ENCODE peak calls at places on chromosomes 11 and 22, in ten cellular contexts. H is stimulated activated CD8-positive, alpha-beta memory T cell treated with anti-CD3 and anti-CD28 coated beads, Interleukin-4, amount 100 ng/mL, for 4 hours; C is G401; W is fibroblast of pulmonary artery; G is activated CD4-positive, CD25-positive, alpha-beta regulatory T cell; D is activated CD4-positive, alpha-beta T cell treated with anti-CD3 and anti-CD28 coated beads for 36 hours; S is HEK293T; R is mucosa of descending colon; L is upper lobe of right lung; M is GM04504. U is an unnamed sample.
A peak's percentile ranks its signal among the peaks of the same experiment; 100 is the strongest.

GRCh38 chr11:36345535-36346141 is 49.5 kb downstream of the PRR5L start:
- DNase-seq in M (no peak), W (no peak), D (no peak), H (no peak), L (no peak), C (no peak), G (no peak), R (peak; percentile 58), S (no peak), U (no peak)

GRCh38 chr11:62708423-62709261 is 1.2 kb downstream of the GNG3 start:
- DNase-seq in D (peak; percentile 65), R (peak; percentile 57), C (peak; percentile 38), H (peak; percentile 19), M (no peak), W (no peak), L (peak; percentile 74), G (peak; percentile 21), S (no peak), U (peak; percentile 55)

GRCh38 chr11:20055312-20055711 is 105.0 kb downstream of the DBX1 start:
- DNase-seq in S (no peak), W (no peak), D (no peak), R (no peak), H (no peak), M (peak; percentile 42), G (no peak), L (no peak), C (peak; percentile 94), U (no peak)

GRCh38 chr22:50134481-50134880 is 36.0 kb upstream of the PANX2 start:
- DNase-seq in C (no peak), L (no peak), S (no peak), D (no peak), W (no peak), R (no peak), H (no peak), M (no peak), G (no peak), U (no peak)

GRCh38 chr11:2539761-2540520 is 95.1 kb downstream of the KCNQ1 start:
- DNase-seq in D (no peak), G (no peak), W (no peak), C (no peak), S (no peak), M (no peak), R (no peak), H (no peak), L (peak; percentile 57), U (no peak)

GRCh38 chr11:90251599-90251998 is 28.8 kb upstream of the CHORDC1 start:
- DNase-seq in G (no peak), S (no peak), H (no peak), R (no peak), M (no peak), C (no peak), D (no peak), W (no peak), L (no peak), U (no peak)

GRCh38 chr11:74949748-74950127 is 672 bp downstream of the SPCS2 start:
- DNase-seq in M (no peak), C (no peak), L (no peak), D (no peak), H (no peak), S (peak; percentile 25), W (no peak), R (no peak), G (no peak), U (no peak)

GRCh38 chr11:876550-876949 is 33.9 kb downstream of the TSPAN4 start:
- DNase-seq in H (no peak), S (no peak), M (peak; percentile 25), D (no peak), C (peak; percentile 91), L (no peak), R (no peak), W (no peak), G (no peak), U (no peak)

GRCh38 chr11:57762235-57762866 is 749 bp downstream of the CTNND1 start:
- DNase-seq in C (peak; percentile 48), M (no peak), G (no peak), W (no peak), H (no peak), R (peak; percentile 69), L (no peak), S (peak; percentile 22), D (no peak), U (no peak)

GRCh38 chr11:62732830-62733229 is 4.5 kb downstream of the TTC9C start:
- DNase-seq in S (no peak), M (no peak), W (peak; percentile 53), C (peak; percentile 58), H (no peak), R (no peak), D (no peak), G (no peak), L (no peak), U (no peak)

GRCh38 chr11:14638561-14638960 is 5.0 kb upstream of the PDE3B start:
- DNase-seq in G (no peak), W (no peak), S (no peak), H (no peak), D (peak; percentile 17), L (no peak), C (peak; percentile 79), M (no peak), R (no peak), U (peak; percentile 23)

GRCh38 chr11:8045839-8046238 is 35.2 kb upstream of the TUB start:
- DNase-seq in L (no peak), H (no peak), R (no peak), S (no peak), G (no peak), D (no peak), C (no peak), W (no peak), M (no peak), U (no peak)

GRCh38 chr11:65207918-65208784 is 26.4 kb downstream of the CAPN1 start:
- DNase-seq in R (no peak), G (no peak), D (no peak), C (no peak), W (no peak), M (no peak), H (no peak), L (no peak), S (no peak), U (no peak)

GRCh38 chr11:122756417-122756816 is 81.9 kb upstream of the CRTAM start:
- DNase-seq in L (peak; percentile 75), W (no peak), G (peak; percentile 33), M (no peak), S (no peak), H (peak; percentile 24), C (no peak), D (peak; percentile 52), R (peak; percentile 41), U (peak; percentile 47)

GRCh38 chr11:45869551-45869950 is 15.9 kb upstream of the MAPK8IP1 start:
- DNase-seq in C (no peak), S (no peak), H (no peak), L (no peak), M (no peak), W (no peak), D (no peak), R (no peak), G (no peak), U (no peak)

GRCh38 chr22:44926124-44926475 is 83.7 kb downstream of the PHF21B start:
- DNase-seq in S (no peak), H (no peak), R (no peak), D (no peak), L (peak; percentile 40), C (no peak), W (no peak), M (no peak), G (no peak), U (no peak)

GRCh38 chr11:61621917-61622585 is 41.2 kb upstream of the SYT7 start:
- DNase-seq in C (no peak), D (no peak), L (no peak), G (no peak), M (no peak), W (no peak), S (no peak), H (no peak), R (no peak), U (no peak)

GRCh38 chr11:26621147-26621546 is 49.1 kb upstream of the MUC15 start:
- DNase-seq in H (no peak), G (no peak), S (no peak), M (peak; percentile 65), C (no peak), R (no peak), L (no peak), D (no peak), W (peak; percentile 50), U (no peak)

GRCh38 chr11:86718553-86718952 is 46.1 kb upstream of the ME3 start:
- DNase-seq in H (no peak), M (no peak), R (no peak), G (no peak), S (no peak), D (no peak), C (no peak), W (no peak), L (no peak), U (no peak)

GRCh38 chr11:14672635-14673034 is 29.0 kb downstream of the PDE3B start:
- DNase-seq in L (no peak), G (no peak), H (no peak), D (no peak), R (no peak), C (no peak), W (no peak), M (no peak), S (no peak), U (no peak)

GRCh38 chr11:130344846-130345245 is 30.1 kb upstream of the ZBTB44 start:
- DNase-seq in G (no peak), L (no peak), M (no peak), D (no peak), W (no peak), C (no peak), H (no peak), S (no peak), R (no peak), U (no peak)

GRCh38 chr11:66687831-66688281 is 10.2 kb upstream of the RBM4B start:
- DNase-seq in L (peak; percentile 53), D (no peak), H (no peak), C (peak; percentile 52), M (no peak), S (no peak), R (no peak), G (no peak), W (no peak), U (no peak)

U was measured in stimulated activated naive CD8-positive, alpha-beta T cell treated with anti-CD3 and anti-CD28 coated beads, Interleukin-15, Interleukin-2, amounts not matched to agents 100 U/mL and 50 U/mL, for 24 hours.